ENCODE peak calls at places on chromosome 1, in four cellular contexts. M, F, X and Y are unnamed samples.

GRCh38 chr1:101033017-101033416 is 7.4 kb upstream of the DPH5 start:
- DNase-seq in M (no peak), F (no peak), X (no peak), Y (no peak)

GRCh38 chr1:87829360-87829759 is 500.7 kb downstream of the LMO4 start:
- DNase-seq in F (no peak), M (no peak), X (no peak), Y (no peak)

GRCh38 chr1:70891444-70891843 is 156.2 kb downstream of the PTGER3 start:
- DNase-seq in M (no peak), X (no peak), F (no peak), Y (no peak)

GRCh38 chr1:34113887-34114286 is 51.1 kb downstream of the CSMD2 start:
- DNase-seq in M (peak; percentile 1), X (no peak), F (peak; percentile 32), Y (no peak)

GRCh38 chr1:115373305-115373704 is 35.3 kb upstream of the NGF start:
- DNase-seq in M (peak; percentile 81), X (no peak), F (no peak), Y (no peak)

GRCh38 chr1:17016317-17016661 is 4.6 kb upstream of the ATP13A2 start:
- DNase-seq in M (peak; percentile 53), X (no peak), F (no peak), Y (no peak)

GRCh38 chr1:183039985-183040447 is 16.8 kb downstream of the LAMC1 start:
- DNase-seq in M (peak; percentile 91), F (no peak), X (no peak), Y (no peak)

GRCh38 chr1:232793944-232794343 is 11.3 kb upstream of the MAP10 start:
- DNase-seq in M (peak; percentile 65), X (no peak), F (peak; percentile 2), Y (no peak)

GRCh38 chr1:168833801-168834224 is 104.8 kb upstream of the DPT start:
- DNase-seq in X (no peak), M (no peak), F (no peak), Y (no peak)